ENCODE peak calls at places on chromosomes 6 and 20, in eight cellular contexts. N is mucosa of descending colon; X is heart right ventricle; R is CD4-positive, alpha-beta T cell; Y is pancreas; W is upper lobe of right lung; P is psoas muscle; K is body of pancreas. Q is an unnamed sample.

GRCh38 chr6:84674395-84674794 is 90.0 kb downstream of the TBX18 start:
- ATAC-seq in X (no peak), Y (no peak), K (no peak), W (no peak), P (no peak), R (no peak), N (no peak), Q (no peak)

GRCh38 chr6:125821825-125822281 is 31.1 kb downstream of the NCOA7 start:
- ATAC-seq in R (no peak), X (peak; percentile 72), K (peak; percentile 67), Y (peak; percentile 68), N (peak; percentile 99), P (no peak), W (peak; percentile 57), Q (peak; percentile 44)

GRCh38 chr6:129936329-129937165 is 75.4 kb upstream of the TMEM244 start:
- ATAC-seq in K (peak; percentile 38), N (peak; percentile 74), W (peak; percentile 85), R (no peak), P (no peak), X (no peak), Y (no peak), Q (no peak)

GRCh38 chr20:3547906-3548305 is 77.1 kb downstream of the ATRN start:
- ATAC-seq in N (no peak), R (no peak), W (no peak), P (no peak), K (peak; percentile 66), Y (peak; percentile 76), X (no peak), Q (no peak)

GRCh38 chr6:142903806-142904205 is 41.2 kb downstream of the HIVEP2 start:
- ATAC-seq in W (no peak), Y (no peak), X (no peak), R (peak; percentile 46), P (no peak), N (peak; percentile 50), K (no peak), Q (no peak)

GRCh38 chr6:136784910-136785746 is 7.1 kb downstream of the MAP3K5 start:
- ATAC-seq in K (peak; percentile 54), R (peak; percentile 68), X (peak; percentile 36), Y (peak; percentile 45), W (peak; percentile 88), P (peak; percentile 53), N (peak; percentile 63), Q (peak; percentile 62)

GRCh38 chr6:89404512-89404911 is 7.6 kb downstream of the RRAGD start:
- ATAC-seq in K (no peak), P (no peak), R (no peak), W (no peak), N (no peak), Y (no peak), X (no peak), Q (no peak)

GRCh38 chr20:34968020-34968775 is 12.5 kb downstream of the MYH7B start:
- ATAC-seq in R (no peak), K (no peak), P (no peak), N (no peak), Y (no peak), W (no peak), X (peak; percentile 2), Q (no peak)

GRCh38 chr6:133701633-133702331 is 187.1 kb upstream of the TCF21 start:
- ATAC-seq in P (no peak), W (peak; percentile 55), N (peak; percentile 19), Y (no peak), X (peak; percentile 78), R (no peak), K (peak; percentile 33), Q (no peak)

GRCh38 chr6:51866001-51866400 is 221.4 kb downstream of the PKHD1 start:
- ATAC-seq in X (no peak), Y (no peak), R (no peak), K (no peak), N (no peak), W (no peak), P (no peak), Q (no peak)

GRCh38 chr6:40066372-40066771 is 132.1 kb upstream of the MOCS1 start:
- ATAC-seq in R (no peak), W (no peak), K (no peak), P (no peak), X (no peak), N (no peak), Y (no peak), Q (no peak)
- H3K9me3 ChIP-seq in R (no peaks in the 10 kb centered on the region), W (no peaks in the 10 kb centered on the region), K (no peaks in the 10 kb centered on the region), P (no peaks in the 10 kb centered on the region), X (no peaks in the 10 kb centered on the region), N (no peaks in the 10 kb centered on the region), Y (no peaks in the 10 kb centered on the region), Q (no peaks in the 10 kb centered on the region)

GRCh38 chr6:44480097-44480539 is 92.6 kb downstream of the CDC5L start:
- ATAC-seq in R (no peak), W (no peak), N (no peak), Y (no peak), X (no peak), K (no peak), P (no peak), Q (no peak)
- TF ChIP-seq CTCF in R (no peak), W (no peak), N (no peak), Y (no peak), X (no peak), K (no peak), P (no peak), Q (no peak)

GRCh38 chr6:169981051-169981450 is 229.6 kb downstream of the ERMARD start:
- ATAC-seq in P (no peak), N (no peak), K (no peak), Y (no peak), W (no peak), X (no peak), R (no peak), Q (no peak)
- H3K9me3 ChIP-seq in P (no peaks in the 10 kb centered on the region), N (no peaks in the 10 kb centered on the region), K (no peaks in the 10 kb centered on the region), Y (no peaks in the 10 kb centered on the region), W (no peaks in the 10 kb centered on the region), X (no peaks in the 10 kb centered on the region), R (no peaks in the 10 kb centered on the region), Q (no peaks in the 10 kb centered on the region)

GRCh38 chr6:10320291-10320690 is 94.6 kb downstream of the TFAP2A start:
- ATAC-seq in Y (no peak), N (no peak), R (no peak), P (no peak), K (no peak), X (no peak), W (no peak), Q (no peak)
- TF ChIP-seq CTCF in Y (no peak), N (no peak), R (no peak), P (no peak), K (no peak), X (no peak), W (no peak), Q (no peak)

DNA sequence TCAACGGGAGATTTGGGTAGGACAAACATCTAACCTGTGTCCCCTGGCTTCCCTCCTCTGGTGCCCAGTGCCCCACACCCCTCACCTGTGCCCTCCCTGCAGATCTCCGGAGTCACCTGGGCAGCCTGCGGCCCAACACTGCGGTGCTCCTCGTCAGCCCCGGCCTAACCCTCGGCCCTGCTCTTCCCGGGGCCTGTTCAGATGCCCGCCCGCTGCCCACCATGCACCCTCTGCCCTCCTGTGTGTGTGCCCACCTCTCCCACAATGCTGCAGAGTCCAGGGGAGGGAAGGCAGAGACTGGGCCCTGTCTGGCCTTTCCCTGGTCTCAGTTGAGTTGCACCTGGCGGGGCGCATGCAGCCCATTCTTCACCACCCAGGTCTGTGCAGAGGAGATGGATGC is 349.3 kb downstream of the CDH4 start:
- ATAC-seq in Y (no peak), X (no peak), P (no peak), R (no peak), W (peak; percentile 6), K (no peak), N (no peak), Q (no peak)
- H3K9me3 ChIP-seq in Y (no peaks in the 10 kb centered on the region), X (peaks cover 12% of the 10 kb centered on the region), P (no peaks in the 10 kb centered on the region), R (peaks cover 5% of the 10 kb centered on the region), W (no peaks in the 10 kb centered on the region), K (no peaks in the 10 kb centered on the region), N (no peaks in the 10 kb centered on the region), Q (peaks cover 37% of the 10 kb centered on the region)

GRCh38 chr6:108453601-108454157 is 107.0 kb upstream of the FOXO3 start:
- ATAC-seq in K (no peak), W (no peak), X (peak; percentile 83), R (no peak), P (peak; percentile 22), Y (no peak), N (peak; percentile 28), Q (no peak)
- TF ChIP-seq CTCF in K (no peak), W (no peak), X (no peak), R (no peak), P (no peak), Y (no peak), N (no peak), Q (no peak)

GRCh38 chr6:37239950-37240713 is 17.4 kb upstream of the TBC1D22B start:
- ATAC-seq in P (peak; percentile 36), Y (peak; percentile 56), X (peak; percentile 75), K (peak; percentile 49), R (peak; percentile 76), W (peak; percentile 50), N (peak; percentile 84), Q (peak; percentile 69)

GRCh38 chr6:37241131-37241530 is 16.4 kb upstream of the TBC1D22B start:
- ATAC-seq in P (no peak), Y (no peak), W (no peak), N (no peak), R (no peak), K (no peak), X (no peak), Q (no peak)

GRCh38 chr6:37236921-37237320 is 20.7 kb upstream of the TBC1D22B start:
- ATAC-seq in R (no peak), P (no peak), X (no peak), N (no peak), W (no peak), K (no peak), Y (no peak), Q (no peak)

GRCh38 chr6:37239511-37239910 is 18.1 kb upstream of the TBC1D22B start:
- ATAC-seq in W (no peak), Y (no peak), N (no peak), X (no peak), P (no peak), K (no peak), R (no peak), Q (peak; percentile 12)

GRCh38 chr6:37237789-37238188 is 19.8 kb upstream of the TBC1D22B start:
- ATAC-seq in W (no peak), Y (no peak), R (no peak), X (no peak), P (no peak), N (no peak), K (no peak), Q (no peak)
- H3K9me3 ChIP-seq in W (no peaks in the 10 kb centered on the region), Y (no peaks in the 10 kb centered on the region), R (no peaks in the 10 kb centered on the region), X (no peaks in the 10 kb centered on the region), P (no peaks in the 10 kb centered on the region), N (no peaks in the 10 kb centered on the region), K (no peaks in the 10 kb centered on the region), Q (no peaks in the 10 kb centered on the region)